ENCODE peak calls at places on chromosomes 16 and 17, in four cellular contexts. One of them, this sample, is unnamed.

GRCh38 chr16:69306031-69306430 is 5.1 kb upstream of the VPS4A start:
- DNase-seq in stromal cell of bone marrow: no peak
- DNase-seq in left ventricle myocardium inferior: no peak
- DNase-seq in activated T-helper 1 cell treated with anti-CD3 and anti-CD28 coated beads, Interleukin-2, amount 50 U/mL, for 16 hours: no peak
- DNase-seq in this sample: no peak

GRCh38 chr17:81406117-81406953 is 11.1 kb downstream of the BAHCC1 start:
- DNase-seq in activated T-helper 1 cell treated with anti-CD3 and anti-CD28 coated beads, Interleukin-2, amount 50 U/mL, for 16 hours: no peak
- DNase-seq in stromal cell of bone marrow: no peak
- DNase-seq in left ventricle myocardium inferior: no peak
- DNase-seq in this sample: no peak

GRCh38 chr17:75191584-75191983 is 8.8 kb upstream of the SUMO2 start:
- DNase-seq in stromal cell of bone marrow: no peak
- DNase-seq in left ventricle myocardium inferior: no peak
- DNase-seq in activated T-helper 1 cell treated with anti-CD3 and anti-CD28 coated beads, Interleukin-2, amount 50 U/mL, for 16 hours: no peak
- DNase-seq in this sample: no peak

GRCh38 chr17:74919440-74920305 is 3.4 kb downstream of the USH1G start:
- DNase-seq in activated T-helper 1 cell treated with anti-CD3 and anti-CD28 coated beads, Interleukin-2, amount 50 U/mL, for 16 hours: no peak
- DNase-seq in left ventricle myocardium inferior: no peak
- DNase-seq in stromal cell of bone marrow: no peak
- DNase-seq in this sample: no peak

GRCh38 chr16:11245988-11246387 is 10.0 kb downstream of the SOCS1 start:
- DNase-seq in left ventricle myocardium inferior: no peak
- DNase-seq in activated T-helper 1 cell treated with anti-CD3 and anti-CD28 coated beads, Interleukin-2, amount 50 U/mL, for 16 hours: no peak
- DNase-seq in stromal cell of bone marrow: no peak
- DNase-seq in this sample: no peak

GRCh38 chr17:56594528-56595418 is 1.3 kb downstream of the NOG start:
- DNase-seq in stromal cell of bone marrow: no peak
- DNase-seq in left ventricle myocardium inferior: no peak
- DNase-seq in activated T-helper 1 cell treated with anti-CD3 and anti-CD28 coated beads, Interleukin-2, amount 50 U/mL, for 16 hours: no peak
- DNase-seq in this sample: no peak

GRCh38 chr17:83201206-83202001 is 122.0 kb downstream of the METRNL start:
- DNase-seq in left ventricle myocardium inferior: no peak
- DNase-seq in stromal cell of bone marrow: no peak
- DNase-seq in activated T-helper 1 cell treated with anti-CD3 and anti-CD28 coated beads, Interleukin-2, amount 50 U/mL, for 16 hours: no peak
- DNase-seq in this sample: peak

GRCh38 chr17:61536417-61536955 is 54.5 kb downstream of the NACA2 start:
- DNase-seq in activated T-helper 1 cell treated with anti-CD3 and anti-CD28 coated beads, Interleukin-2, amount 50 U/mL, for 16 hours: no peak
- DNase-seq in stromal cell of bone marrow: peak
- DNase-seq in left ventricle myocardium inferior: no peak
- DNase-seq in this sample: no peak

GRCh38 chr17:72188801-72189200 is 68.0 kb downstream of the SOX9 start:
- DNase-seq in stromal cell of bone marrow: no peak
- DNase-seq in activated T-helper 1 cell treated with anti-CD3 and anti-CD28 coated beads, Interleukin-2, amount 50 U/mL, for 16 hours: no peak
- DNase-seq in left ventricle myocardium inferior: no peak
- DNase-seq in this sample: no peak

GRCh38 chr17:10649031-10649430 is 8.1 kb downstream of the MYH3 start:
- DNase-seq in activated T-helper 1 cell treated with anti-CD3 and anti-CD28 coated beads, Interleukin-2, amount 50 U/mL, for 16 hours: no peak
- DNase-seq in stromal cell of bone marrow: peak
- DNase-seq in left ventricle myocardium inferior: no peak
- DNase-seq in this sample: no peak

GRCh38 chr16:79047337-79047736 is 553.2 kb downstream of the MAF start:
- DNase-seq in activated T-helper 1 cell treated with anti-CD3 and anti-CD28 coated beads, Interleukin-2, amount 50 U/mL, for 16 hours: no peak
- DNase-seq in stromal cell of bone marrow: no peak
- DNase-seq in left ventricle myocardium inferior: no peak
- DNase-seq in this sample: no peak

GRCh38 chr16:67884684-67885083 is at the start of gene NRN1L:
- DNase-seq in stromal cell of bone marrow: peak
- DNase-seq in activated T-helper 1 cell treated with anti-CD3 and anti-CD28 coated beads, Interleukin-2, amount 50 U/mL, for 16 hours: no peak
- DNase-seq in left ventricle myocardium inferior: peak
- DNase-seq in this sample: peak

GRCh38 chr17:68182940-68183551 is 64.8 kb upstream of the AMZ2 start:
- DNase-seq in activated T-helper 1 cell treated with anti-CD3 and anti-CD28 coated beads, Interleukin-2, amount 50 U/mL, for 16 hours: peak
- DNase-seq in left ventricle myocardium inferior: no peak
- DNase-seq in stromal cell of bone marrow: no peak
- DNase-seq in this sample: no peak

GRCh38 chr16:70429888-70430666 is 8.8 kb downstream of the ST3GAL2 start:
- DNase-seq in stromal cell of bone marrow: no peak
- DNase-seq in activated T-helper 1 cell treated with anti-CD3 and anti-CD28 coated beads, Interleukin-2, amount 50 U/mL, for 16 hours: no peak
- DNase-seq in left ventricle myocardium inferior: no peak
- DNase-seq in this sample: no peak

GRCh38 chr17:13128676-13129075 is 110.8 kb upstream of the ELAC2 start:
- DNase-seq in stromal cell of bone marrow: no peak
- DNase-seq in left ventricle myocardium inferior: no peak
- DNase-seq in activated T-helper 1 cell treated with anti-CD3 and anti-CD28 coated beads, Interleukin-2, amount 50 U/mL, for 16 hours: no peak
- DNase-seq in this sample: no peak

GRCh38 chr16:1379054-1379862 is 27.5 kb downstream of the GNPTG start:
- DNase-seq in stromal cell of bone marrow: peak
- DNase-seq in left ventricle myocardium inferior: peak
- DNase-seq in activated T-helper 1 cell treated with anti-CD3 and anti-CD28 coated beads, Interleukin-2, amount 50 U/mL, for 16 hours: peak
- DNase-seq in this sample: peak

GRCh38 chr16:56682703-56683397 is 580 bp downstream of the MT1X start:
- DNase-seq in stromal cell of bone marrow: no peak
- DNase-seq in left ventricle myocardium inferior: no peak
- DNase-seq in activated T-helper 1 cell treated with anti-CD3 and anti-CD28 coated beads, Interleukin-2, amount 50 U/mL, for 16 hours: no peak
- DNase-seq in this sample: no peak

GRCh38 chr17:37609170-37610040 is at the start of gene SYNRG:
- DNase-seq in left ventricle myocardium inferior: peak
- DNase-seq in activated T-helper 1 cell treated with anti-CD3 and anti-CD28 coated beads, Interleukin-2, amount 50 U/mL, for 16 hours: peak
- DNase-seq in stromal cell of bone marrow: peak
- DNase-seq in this sample: peak

GRCh38 chr17:1606352-1606985 is 22.2 kb downstream of the SLC43A2 start:
- DNase-seq in left ventricle myocardium inferior: no peak
- DNase-seq in activated T-helper 1 cell treated with anti-CD3 and anti-CD28 coated beads, Interleukin-2, amount 50 U/mL, for 16 hours: no peak
- DNase-seq in stromal cell of bone marrow: no peak
- DNase-seq in this sample: no peak

GRCh38 chr16:53091508-53092211 is 36.9 kb downstream of the CHD9 start:
- DNase-seq in left ventricle myocardium inferior: peak
- DNase-seq in activated T-helper 1 cell treated with anti-CD3 and anti-CD28 coated beads, Interleukin-2, amount 50 U/mL, for 16 hours: no peak
- DNase-seq in stromal cell of bone marrow: peak
- DNase-seq in this sample: peak

GRCh38 chr16:66315210-66315825 is 51.2 kb upstream of the CDH5 start:
- DNase-seq in activated T-helper 1 cell treated with anti-CD3 and anti-CD28 coated beads, Interleukin-2, amount 50 U/mL, for 16 hours: peak
- DNase-seq in stromal cell of bone marrow: peak
- DNase-seq in left ventricle myocardium inferior: peak
- DNase-seq in this sample: peak

GRCh38 chr17:40607641-40608040 is 40.0 kb downstream of the SMARCE1 start:
- DNase-seq in left ventricle myocardium inferior: no peak
- DNase-seq in activated T-helper 1 cell treated with anti-CD3 and anti-CD28 coated beads, Interleukin-2, amount 50 U/mL, for 16 hours: no peak
- DNase-seq in stromal cell of bone marrow: no peak
- DNase-seq in this sample: no peak

GRCh38 chr16:66910175-66910940 is 8.3 kb downstream of the CDH16 start:
- DNase-seq in activated T-helper 1 cell treated with anti-CD3 and anti-CD28 coated beads, Interleukin-2, amount 50 U/mL, for 16 hours: no peak
- DNase-seq in left ventricle myocardium inferior: no peak
- DNase-seq in stromal cell of bone marrow: no peak
- DNase-seq in this sample: no peak

GRCh38 chr17:27995554-27995953 is 46.9 kb upstream of the NLK start:
- DNase-seq in stromal cell of bone marrow: no peak
- DNase-seq in activated T-helper 1 cell treated with anti-CD3 and anti-CD28 coated beads, Interleukin-2, amount 50 U/mL, for 16 hours: no peak
- DNase-seq in left ventricle myocardium inferior: no peak
- DNase-seq in this sample: no peak

GRCh38 chr16:17346774-17347569 is 123.8 kb downstream of the XYLT1 start:
- DNase-seq in stromal cell of bone marrow: no peak
- DNase-seq in left ventricle myocardium inferior: no peak
- DNase-seq in activated T-helper 1 cell treated with anti-CD3 and anti-CD28 coated beads, Interleukin-2, amount 50 U/mL, for 16 hours: no peak
- DNase-seq in this sample: no peak

GRCh38 chr17:80618304-80618703 is 73.7 kb downstream of the RPTOR start:
- DNase-seq in activated T-helper 1 cell treated with anti-CD3 and anti-CD28 coated beads, Interleukin-2, amount 50 U/mL, for 16 hours: no peak
- DNase-seq in stromal cell of bone marrow: no peak
- DNase-seq in left ventricle myocardium inferior: no peak
- DNase-seq in this sample: no peak

GRCh38 chr17:39608601-39609000 is 881 bp upstream of the NEUROD2 start:
- DNase-seq in stromal cell of bone marrow: no peak
- DNase-seq in activated T-helper 1 cell treated with anti-CD3 and anti-CD28 coated beads, Interleukin-2, amount 50 U/mL, for 16 hours: no peak
- DNase-seq in left ventricle myocardium inferior: no peak
- DNase-seq in this sample: no peak

GRCh38 chr17:78576389-78577112 is 645 bp downstream of the DNAH17 start:
- DNase-seq in activated T-helper 1 cell treated with anti-CD3 and anti-CD28 coated beads, Interleukin-2, amount 50 U/mL, for 16 hours: no peak
- DNase-seq in stromal cell of bone marrow: no peak
- DNase-seq in left ventricle myocardium inferior: peak
- DNase-seq in this sample: no peak

GRCh38 chr17:266701-267656 is 85.5 kb upstream of the DOC2B start:
- DNase-seq in activated T-helper 1 cell treated with anti-CD3 and anti-CD28 coated beads, Interleukin-2, amount 50 U/mL, for 16 hours: no peak
- DNase-seq in stromal cell of bone marrow: peak
- DNase-seq in left ventricle myocardium inferior: peak
- DNase-seq in this sample: peak

GRCh38 chr16:56316545-56316944 is 108.8 kb downstream of the AMFR start:
- DNase-seq in activated T-helper 1 cell treated with anti-CD3 and anti-CD28 coated beads, Interleukin-2, amount 50 U/mL, for 16 hours: no peak
- DNase-seq in left ventricle myocardium inferior: no peak
- DNase-seq in stromal cell of bone marrow: no peak
- DNase-seq in this sample: no peak

GRCh38 chr17:7046127-7046724 is 2.3 kb upstream of the SLC16A11 start:
- DNase-seq in left ventricle myocardium inferior: no peak
- DNase-seq in stromal cell of bone marrow: no peak
- DNase-seq in activated T-helper 1 cell treated with anti-CD3 and anti-CD28 coated beads, Interleukin-2, amount 50 U/mL, for 16 hours: no peak
- DNase-seq in this sample: peak

GRCh38 chr17:45143767-45144198 is 4.5 kb upstream of the HEXIM1 start:
- DNase-seq in left ventricle myocardium inferior: peak
- DNase-seq in activated T-helper 1 cell treated with anti-CD3 and anti-CD28 coated beads, Interleukin-2, amount 50 U/mL, for 16 hours: no peak
- DNase-seq in stromal cell of bone marrow: peak
- DNase-seq in this sample: peak

GRCh38 chr17:38352245-38353083 is 820 bp downstream of the SOCS7 start:
- DNase-seq in stromal cell of bone marrow: no peak
- DNase-seq in left ventricle myocardium inferior: peak
- DNase-seq in activated T-helper 1 cell treated with anti-CD3 and anti-CD28 coated beads, Interleukin-2, amount 50 U/mL, for 16 hours: no peak
- DNase-seq in this sample: peak

GRCh38 chr17:14942511-14943185 is 322.5 kb downstream of the PMP22 start:
- DNase-seq in left ventricle myocardium inferior: no peak
- DNase-seq in stromal cell of bone marrow: no peak
- DNase-seq in activated T-helper 1 cell treated with anti-CD3 and anti-CD28 coated beads, Interleukin-2, amount 50 U/mL, for 16 hours: no peak
- DNase-seq in this sample: no peak

GRCh38 chr16:63998-64913 is 8.2 kb downstream of the RHBDF1 start:
- DNase-seq in stromal cell of bone marrow: no peak
- DNase-seq in activated T-helper 1 cell treated with anti-CD3 and anti-CD28 coated beads, Interleukin-2, amount 50 U/mL, for 16 hours: no peak
- DNase-seq in left ventricle myocardium inferior: no peak
- DNase-seq in this sample: no peak

This sample was measured in adrenal gland.